ENCODE peak calls at places on chromosomes 3 and 15, in ten cellular contexts. Z is activated T-cell treated with anti-CD3 and anti-CD28 coated beads for 48 hours; E is Calu3; L is activated naive CD4-positive, alpha-beta T cell treated with Interleukin-2 at 50 U/mL for 16 hours; B is HFF-Myc; Q is effector CD4-positive, alpha-beta T cell; U is psoas muscle; A is activated CD8-positive, alpha-beta memory T cell treated with anti-CD3 and anti-CD28 coated beads, Interleukin-2, amount 50 U/mL, for 4 hours; S is right lobe of liver; G is SW 1271. T is an unnamed sample.

GRCh38 chr3:129289201-129289921 is 10.7 kb downstream of the HMCES start:
- DNase-seq in Z (no peak), E (no peak), L (no peak), B (peak), Q (no peak), U (no peak), A (no peak), S (no peak), G (no peak), T (no peak)

GRCh38 chr3:110318108-110318507 is 753.5 kb upstream of the NECTIN3 start:
- DNase-seq in Z (no peak), E (no peak), L (no peak), B (no peak), Q (no peak), U (no peak), A (no peak), S (no peak), G (no peak), T (no peak)

GRCh38 chr3:193052294-193052693 is 134.6 kb upstream of the MB21D2 start:
- DNase-seq in Z (no peak), E (no peak), L (no peak), B (no peak), Q (no peak), U (no peak), A (no peak), S (no peak), G (no peak), T (no peak)

GRCh38 chr3:49081429-49081828 is 12.4 kb downstream of the QRICH1 start:
- DNase-seq in Z (no peak), E (no peak), L (no peak), B (no peak), Q (no peak), U (no peak), A (no peak), S (no peak), G (no peak), T (no peak)

GRCh38 chr15:27473846-27474245 is 502.9 kb downstream of the GABRG3 start:
- DNase-seq in Z (no peak), E (no peak), L (no peak), B (no peak), Q (no peak), U (no peak), A (no peak), S (no peak), G (no peak), T (no peak)

GRCh38 chr15:67361100-67361499 is 106.5 kb downstream of the IQCH start:
- DNase-seq in Z (no peak), E (no peak), L (no peak), B (no peak), Q (no peak), U (no peak), A (no peak), S (no peak), G (no peak), T (no peak)

GRCh38 chr3:126913524-126913923 is 69.4 kb upstream of the PLXNA1 start:
- DNase-seq in Z (no peak), E (peak), L (no peak), B (no peak), Q (no peak), U (no peak), A (no peak), S (no peak), G (no peak), T (no peak)

GRCh38 chr3:69088033-69088432 is 3.3 kb downstream of the ARL6IP5 start:
- DNase-seq in Z (no peak), E (no peak), L (no peak), B (no peak), Q (no peak), U (no peak), A (no peak), S (no peak), G (no peak), T (no peak)

GRCh38 chr3:128597900-128598299 is 52.7 kb downstream of the RPN1 start:
- DNase-seq in Z (no peak), E (no peak), L (no peak), B (no peak), Q (no peak), U (no peak), A (no peak), S (no peak), G (no peak), T (peak)

GRCh38 chr15:59923508-59923907 is 80.6 kb upstream of the FOXB1 start:
- DNase-seq in Z (no peak), E (no peak), L (no peak), B (no peak), Q (no peak), U (no peak), A (no peak), S (no peak), G (no peak), T (no peak)

GRCh38 chr15:51203797-51204196 is 109.1 kb upstream of the TNFAIP8L3 start:
- DNase-seq in Z (no peak), E (no peak), L (no peak), B (no peak), Q (no peak), U (no peak), A (no peak), S (no peak), G (no peak), T (no peak)

T was measured in amniotic stem cell.